ENCODE peak calls at places on chromosomes 6 and 20, in four cellular contexts. V is esophagus squamous epithelium, S is left ventricle myocardium inferior, W is astrocyte. R is an unnamed sample.

GRCh38 chr6:136092897-136093296 is 157.2 kb downstream of the MTFR2 start:
- DNase-seq in S (no peak), W (no peak), V (no peak), R (no peak)

GRCh38 chr6:149077208-149077607 is 240.3 kb upstream of the TAB2 start:
- DNase-seq in V (no peak), W (peak; percentile 91), S (no peak), R (peak; percentile 92)

GRCh38 chr20:24872291-24873014 is 76.6 kb upstream of the CST7 start:
- DNase-seq in V (no peak), S (no peak), W (no peak), R (no peak)

GRCh38 chr6:43634702-43635303 is 837 bp upstream of the MAD2L1BP start:
- DNase-seq in V (no peak), S (no peak), W (no peak), R (no peak)

GRCh38 chr20:50559149-50559548 is 49.0 kb downstream of the PTPN1 start:
- DNase-seq in V (no peak), W (no peak), S (no peak), R (no peak)

GRCh38 chr6:106116125-106116524 is 30.0 kb downstream of the PRDM1 start:
- DNase-seq in S (peak; percentile 33), V (no peak), W (no peak), R (peak; percentile 13)

GRCh38 chr6:15213838-15214398 is 32.0 kb upstream of the JARID2 start:
- DNase-seq in S (no peak), W (no peak), V (no peak), R (no peak)

GRCh38 chr20:12699374-12700228 is 309.2 kb upstream of the SPTLC3 start:
- DNase-seq in W (no peak), S (no peak), V (no peak), R (no peak)

GRCh38 chr6:90701146-90701781 is 114.4 kb upstream of the MAP3K7 start:
- DNase-seq in W (no peak), V (no peak), S (no peak), R (no peak)

GRCh38 chr6:52994031-52994788 is 874 bp downstream of the GSTA4 start:
- DNase-seq in V (no peak), W (peak; percentile 41), S (peak; percentile 35), R (peak; percentile 51)

GRCh38 chr20:37933797-37934633 is 31.1 kb downstream of the VSTM2L start:
- DNase-seq in W (no peak), S (no peak), V (no peak), R (no peak)

GRCh38 chr20:10667560-10668167 is 6.1 kb downstream of the JAG1 start:
- DNase-seq in V (no peak), S (no peak), W (no peak), R (no peak)

GRCh38 chr6:30691208-30691872 is 556 bp upstream of the NRM start:
- DNase-seq in W (no peak), S (no peak), V (no peak), R (no peak)

GRCh38 chr20:58550661-58551060 is 35.5 kb upstream of the APCDD1L start:
- DNase-seq in V (no peak), S (no peak), W (peak; percentile 98), R (peak; percentile 97)

GRCh38 chr6:2063547-2063946 is 181.9 kb downstream of the GMDS start:
- DNase-seq in S (no peak), W (no peak), V (no peak), R (no peak)

GRCh38 chr6:99344289-99344688 is 5.2 kb downstream of the FAXC start:
- DNase-seq in S (no peak), V (no peak), W (peak; percentile 70), R (peak; percentile 60)

GRCh38 chr20:21725892-21726291 is 20.4 kb downstream of the PAX1 start:
- DNase-seq in S (no peak), W (no peak), V (no peak), R (no peak)

GRCh38 chr20:62524486-62524885 is 48.7 kb upstream of the GATA5 start:
- DNase-seq in V (no peak), S (no peak), W (no peak), R (peak; percentile 6)

GRCh38 chr6:129889580-129889979 is 28.5 kb upstream of the TMEM244 start:
- DNase-seq in W (peak; percentile 84), V (no peak), S (no peak), R (peak; percentile 91)

GRCh38 chr20:50928469-50928868 is 2.8 kb downstream of the ADNP start:
- DNase-seq in V (no peak), W (no peak), S (no peak), R (no peak)

GRCh38 chr20:46222521-46223007 is 85.7 kb downstream of the CDH22 start:
- DNase-seq in W (no peak), S (peak; percentile 77), V (no peak), R (no peak)

GRCh38 chr6:34806738-34807453 is 15.0 kb downstream of the BLTP3A start:
- DNase-seq in V (no peak), S (no peak), W (peak; percentile 72), R (peak; percentile 50)

GRCh38 chr6:113879186-113880096 is 22.3 kb downstream of the MARCKS start:
- DNase-seq in S (no peak), V (no peak), W (peak; percentile 76), R (peak; percentile 83)

GRCh38 chr20:59576216-59576953 is 28.0 kb upstream of the PHACTR3 start:
- DNase-seq in V (no peak), S (no peak), W (no peak), R (no peak)

GRCh38 chr20:8755340-8756118 is 313.4 kb upstream of the PLCB4 start:
- DNase-seq in W (no peak), V (no peak), S (no peak), R (no peak)

GRCh38 chr6:144345451-144345850 is 60.3 kb downstream of the UTRN start:
- DNase-seq in V (no peak), W (no peak), S (no peak), R (no peak)

GRCh38 chr6:168985705-168986104 is 267.9 kb downstream of the THBS2 start:
- DNase-seq in W (no peak), V (no peak), S (no peak), R (no peak)